ENCODE peak calls at places on chromosome 1, in four cellular contexts. U is GM20000, Q is tibial nerve, Y is B cell. T is an unnamed sample.

GRCh38 chr1:167501513-167502191 is 16.7 kb downstream of the CD247 start:
- DNase-seq in Q (no peak), U (no peak), Y (no peak), T (no peak)

GRCh38 chr1:149916193-149916926 is 1.3 kb downstream of the SV2A start:
- DNase-seq in U (no peak), Q (no peak), Y (no peak), T (no peak)

GRCh38 chr1:1125945-1126344 is 10.1 kb upstream of the C1orf159 start:
- DNase-seq in U (no peak), Q (no peak), Y (no peak), T (no peak)

GRCh38 chr1:234842726-234843641 is 233.0 kb upstream of the IRF2BP2 start:
- DNase-seq in Y (peak), U (peak), Q (no peak), T (peak)

GRCh38 chr1:109481646-109482045 is 2.1 kb upstream of the ATXN7L2 start:
- DNase-seq in Y (no peak), Q (no peak), U (no peak), T (no peak)

GRCh38 chr1:218330043-218330623 is 15.0 kb upstream of the TGFB2 start:
- DNase-seq in Y (no peak), Q (no peak), U (peak), T (peak)

GRCh38 chr1:155598842-155599331 is 11.1 kb upstream of the MSTO1 start:
- DNase-seq in U (no peak), Y (no peak), Q (no peak), T (no peak)

GRCh38 chr1:151165281-151165737 is 393 bp downstream of the LYSMD1 start:
- DNase-seq in Q (peak), Y (no peak), U (no peak), T (no peak)

GRCh38 chr1:85363526-85363925 is 87.1 kb upstream of the BCL10 start:
- DNase-seq in Q (no peak), Y (no peak), U (no peak), T (no peak)

GRCh38 chr1:94142022-94142421 is 21.1 kb upstream of the ABCA4 start:
- DNase-seq in U (no peak), Q (no peak), Y (no peak), T (no peak)

GRCh38 chr1:3186526-3186921 is 117.5 kb downstream of the PRDM16 start:
- DNase-seq in U (no peak), Q (peak), Y (no peak), T (no peak)

GRCh38 chr1:28235746-28236655 is at the start of gene ATP5IF1:
- DNase-seq in Y (peak), U (peak), Q (peak), T (peak)
- TF ChIP-seq CTCF in Y (no peak), U (no peak), Q (no peak), T (no peak)

DNA sequence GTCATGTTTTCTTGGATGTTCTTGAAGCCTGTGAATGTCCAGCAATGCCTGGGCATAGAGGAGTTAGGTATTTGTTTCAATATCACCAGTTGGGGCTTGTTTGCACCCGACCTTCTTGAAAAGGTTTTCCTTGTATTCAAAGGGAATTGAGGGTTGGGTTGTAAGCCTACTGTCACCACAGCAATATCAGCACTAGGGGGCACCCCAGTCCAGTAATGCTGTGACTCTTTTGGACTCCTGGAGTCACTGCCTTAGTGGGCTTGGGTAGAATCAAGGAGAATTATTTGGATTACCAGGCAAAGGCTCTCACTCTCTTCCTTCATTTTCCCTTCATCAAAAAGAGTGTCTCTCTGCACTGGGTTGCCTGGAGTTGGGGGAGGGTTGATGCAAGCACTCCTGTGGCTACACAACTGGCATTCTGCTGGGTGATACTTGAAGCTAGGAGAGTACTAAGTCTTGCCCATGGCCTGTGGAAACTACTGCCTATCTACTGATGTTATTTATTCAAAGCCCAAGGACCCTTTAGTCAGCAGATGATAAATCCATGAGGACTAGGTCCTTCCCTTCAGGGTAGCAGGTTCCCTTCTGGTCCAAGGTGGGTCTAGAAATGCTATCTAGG is 34.5 kb downstream of the OR10R2 start:
- DNase-seq in Y (peak), U (peak), Q (no peak), T (peak)
- TF ChIP-seq CTCF in Y (peak), U (peak), Q (no peak), T (peak)

DNA sequence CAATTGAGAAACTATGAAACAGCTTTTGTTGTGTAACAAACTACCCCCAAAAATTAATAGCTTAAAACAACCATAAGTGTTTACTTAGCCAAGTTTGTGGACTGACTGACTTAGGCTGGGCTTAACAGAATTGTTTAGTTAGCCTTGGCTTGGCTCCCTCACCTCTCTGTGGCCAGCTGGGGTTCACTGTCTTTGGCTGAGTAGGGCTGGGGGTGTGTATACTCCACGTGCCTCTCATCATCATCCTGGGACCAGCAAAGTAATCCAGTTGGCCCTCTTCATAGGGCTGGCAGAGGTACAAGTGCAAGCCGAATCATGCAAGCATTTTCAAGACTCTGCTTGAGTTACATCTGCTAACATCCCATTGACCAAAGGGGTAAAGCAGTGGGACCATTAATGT is 252.3 kb downstream of the BRINP2 start:
- DNase-seq in Y (no peak), Q (no peak), U (no peak), T (no peak)
- TF ChIP-seq CTCF in Y (no peak), Q (no peak), U (no peak), T (no peak)

GRCh38 chr1:184194251-184194650 is 142.7 kb downstream of the TSEN15 start:
- DNase-seq in U (no peak), Y (no peak), Q (no peak), T (no peak)
- TF ChIP-seq CTCF in U (no peak), Y (no peak), Q (no peak), T (no peak)

GRCh38 chr1:165153182-165153581 is 203.3 kb downstream of the LMX1A start:
- DNase-seq in Y (no peak), Q (no peak), U (no peak), T (no peak)

GRCh38 chr1:165147799-165148198 is 208.7 kb downstream of the LMX1A start:
- DNase-seq in Y (no peak), U (no peak), Q (no peak), T (no peak)

GRCh38 chr1:165152109-165152508 is 204.4 kb downstream of the LMX1A start:
- DNase-seq in U (no peak), Q (no peak), Y (no peak), T (no peak)

GRCh38 chr1:165152727-165153126 is 203.8 kb downstream of the LMX1A start:
- DNase-seq in Q (no peak), Y (no peak), U (no peak), T (no peak)
- TF ChIP-seq CTCF in Q (no peak), Y (no peak), U (no peak), T (no peak)

DNA sequence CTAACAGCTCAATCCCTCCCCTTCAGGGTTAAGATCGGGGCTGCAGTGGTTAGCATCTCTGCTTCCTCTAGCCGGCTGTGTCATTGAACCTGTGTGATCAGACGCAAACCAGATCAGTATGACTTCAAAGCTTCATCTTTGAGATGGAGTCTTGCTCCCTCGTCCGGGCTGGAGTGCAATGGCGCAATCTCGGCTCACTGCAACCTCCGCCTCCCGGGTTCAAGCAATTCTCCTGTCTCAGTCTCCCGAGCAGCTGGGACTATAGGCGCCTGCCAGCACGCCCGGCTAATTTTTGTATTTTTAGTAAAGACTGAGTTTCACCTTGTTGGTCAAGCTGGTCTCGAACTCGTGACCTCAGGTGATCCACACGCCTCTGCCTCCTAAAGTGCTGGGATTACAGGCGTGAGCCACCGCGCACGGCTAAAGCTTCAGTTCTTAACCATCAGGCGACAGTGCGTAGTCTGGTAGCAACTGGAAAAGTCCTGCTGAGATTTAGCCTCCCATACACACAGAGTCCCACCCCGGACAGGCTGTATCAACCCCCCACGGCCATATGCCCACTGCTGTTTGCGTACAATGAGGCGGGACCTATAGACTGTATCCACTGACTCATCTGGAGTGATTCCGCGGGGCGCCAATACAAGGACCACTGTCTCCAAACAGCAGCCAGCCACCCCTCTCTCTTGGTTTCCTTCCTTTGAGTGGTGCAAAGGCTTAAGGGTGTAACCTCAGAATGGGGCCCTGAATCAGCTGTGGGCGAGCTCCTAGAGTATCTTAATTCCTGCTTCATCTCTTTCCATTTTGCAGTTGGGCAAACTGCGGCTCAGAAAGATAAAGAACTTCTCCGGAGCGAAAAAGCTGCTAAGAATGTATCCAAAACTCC is 23.3 kb downstream of the CELA3A start:
- DNase-seq in Y (peak), Q (peak), U (peak), T (peak)
- TF ChIP-seq CTCF in Y (peak), Q (no peak), U (no peak), T (peak)

DNA sequence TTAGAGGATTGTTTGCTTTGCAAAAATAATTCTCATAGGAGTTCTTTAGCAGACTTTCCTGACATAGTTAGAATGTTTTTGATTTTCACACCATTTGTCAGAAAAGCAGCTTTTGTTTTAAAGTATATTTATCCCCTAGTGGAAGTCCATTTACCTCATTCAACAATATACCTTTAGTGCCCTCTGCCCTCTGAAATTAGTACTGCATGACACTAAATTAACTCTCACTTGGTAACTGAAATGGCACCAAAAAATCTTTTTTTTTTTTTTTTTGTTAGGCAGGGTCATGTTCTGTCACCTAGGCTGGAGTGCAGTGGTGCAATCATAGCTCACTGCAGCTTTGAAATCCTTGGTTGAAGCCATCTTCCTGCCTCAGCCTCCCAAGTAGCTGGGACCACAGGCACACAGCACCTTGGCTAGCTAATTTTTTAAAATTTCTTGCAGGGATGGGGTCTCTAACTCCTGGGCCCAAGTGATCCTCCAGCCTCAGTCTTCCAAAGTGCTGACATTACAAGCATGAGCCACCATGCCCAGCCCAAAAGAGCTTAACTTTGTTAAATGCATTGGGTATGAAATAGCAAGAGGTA is 13.6 kb downstream of the LRRC42 start:
- DNase-seq in U (no peak), Y (no peak), Q (no peak), T (peak)
- TF ChIP-seq CTCF in U (peak), Y (peak), Q (peak), T (peak)

DNA sequence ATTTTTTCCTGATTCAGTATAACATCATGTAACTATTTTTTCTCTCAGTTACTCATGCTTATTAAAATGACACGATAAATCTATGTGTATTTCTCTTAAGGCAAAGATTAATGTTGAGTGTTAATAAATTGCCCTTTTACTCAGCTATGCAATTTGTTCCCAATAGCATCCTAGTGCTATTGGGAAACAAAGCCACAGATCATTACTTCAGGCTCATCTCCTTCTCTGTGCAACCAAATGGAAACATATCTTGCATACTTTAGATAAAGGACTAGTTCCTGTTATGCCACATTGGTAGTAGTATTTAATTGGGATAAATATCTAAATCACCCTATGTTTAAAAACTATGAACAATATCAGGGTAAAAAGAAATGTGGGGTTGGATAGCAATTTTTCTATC is 106.2 kb downstream of the PLPPR4 start:
- DNase-seq in U (no peak), Q (no peak), Y (no peak), T (no peak)
- TF ChIP-seq CTCF in U (no peak), Q (no peak), Y (no peak), T (no peak)

T was measured in GM13977.